ENCODE peak calls at places on chromosomes 11 and 22, in four cellular contexts. G is mesendoderm, Z is IMR-90, B is H1. E is an unnamed sample.

GRCh38 chr11:45156201-45156600 is 9.8 kb downstream of the PRDM11 start:
- DNase-seq in G (no peak), Z (no peak), B (no peak), E (no peak)

GRCh38 chr11:32374261-32374711 is 61.1 kb downstream of the WT1 start:
- DNase-seq in G (peak; percentile 88), Z (peak; percentile 15), B (peak; percentile 89), E (peak; percentile 83)

GRCh38 chr11:74316772-74317505 is 5.5 kb upstream of the P4HA3 start:
- DNase-seq in G (no peak), Z (peak; percentile 74), B (no peak), E (no peak)

GRCh38 chr11:118530180-118530682 is 761 bp upstream of the TMEM25 start:
- DNase-seq in G (no peak), Z (peak; percentile 5), B (peak; percentile 66), E (no peak)

GRCh38 chr22:29480512-29481264 is 670 bp downstream of the NEFH start:
- DNase-seq in G (peak; percentile 86), Z (peak; percentile 56), B (peak; percentile 81), E (peak; percentile 77)

GRCh38 chr11:44563716-44564115 is 1.7 kb upstream of the CD82 start:
- DNase-seq in G (no peak), Z (peak; percentile 81), B (no peak), E (no peak)

GRCh38 chr11:112780351-112781043 is 180.7 kb upstream of the NCAM1 start:
- DNase-seq in G (no peak), Z (peak; percentile 5), B (no peak), E (no peak)

GRCh38 chr22:18152519-18152918 is 2.5 kb downstream of the USP18 start:
- DNase-seq in G (no peak), Z (no peak), B (no peak), E (no peak)

GRCh38 chr11:26187639-26188038 is 144.3 kb upstream of the ANO3 start:
- DNase-seq in G (peak; percentile 26), Z (peak; percentile 82), B (no peak), E (no peak)

GRCh38 chr22:24696551-24697001 is 77.9 kb downstream of the PIWIL3 start:
- DNase-seq in G (no peak), Z (no peak), B (no peak), E (no peak)

GRCh38 chr11:38988908-38989307 is 2390.9 kb upstream of the RAG2 start:
- DNase-seq in G (no peak), Z (no peak), B (no peak), E (no peak)

GRCh38 chr22:25404923-25405853 is 159.3 kb upstream of the GRK3 start:
- DNase-seq in G (no peak), Z (peak; percentile 73), B (no peak), E (no peak)

GRCh38 chr22:23696326-23696851 is 5.6 kb downstream of the RGL4 start:
- DNase-seq in G (no peak), Z (peak; percentile 56), B (no peak), E (no peak)

GRCh38 chr22:50670513-50670912 is 2.1 kb upstream of the SHANK3 start:
- DNase-seq in G (no peak), Z (no peak), B (no peak), E (no peak)

GRCh38 chr11:96340555-96340885 is 2.5 kb downstream of the MAML2 start:
- DNase-seq in G (no peak), Z (peak; percentile 56), B (no peak), E (no peak)

GRCh38 chr11:32433249-32434115 is 1.9 kb downstream of the WT1 start:
- DNase-seq in G (no peak), Z (no peak), B (peak; percentile 50), E (no peak)

GRCh38 chr11:122784325-122785155 is 53.8 kb upstream of the CRTAM start:
- DNase-seq in G (peak; percentile 44), Z (peak; percentile 98), B (no peak), E (no peak)

GRCh38 chr11:113167599-113167998 is 146.8 kb upstream of the TTC12 start:
- DNase-seq in G (no peak), Z (no peak), B (no peak), E (no peak)

GRCh38 chr11:119315139-119316016 is 1.6 kb downstream of the MCAM start:
- DNase-seq in G (peak; percentile 92), Z (no peak), B (peak; percentile 74), E (peak; percentile 82)

GRCh38 chr11:22347857-22348496 is 9.8 kb downstream of the SLC17A6 start:
- DNase-seq in G (no peak), Z (no peak), B (no peak), E (no peak)

GRCh38 chr22:37589607-37590006 is 9.7 kb upstream of the LGALS2 start:
- DNase-seq in G (peak; percentile 62), Z (no peak), B (no peak), E (no peak)

GRCh38 chr11:3022982-3023381 is 30.9 kb upstream of the NAP1L4 start:
- DNase-seq in G (peak; percentile 64), Z (peak; percentile 49), B (no peak), E (no peak)

GRCh38 chr11:108223449-108224149 is 732 bp downstream of the ATM start:
- DNase-seq in G (peak; percentile 91), Z (peak; percentile 22), B (no peak), E (no peak)

GRCh38 chr11:16881074-16881709 is 133.0 kb downstream of the PLEKHA7 start:
- DNase-seq in G (peak; percentile 82), Z (peak; percentile 13), B (no peak), E (no peak)

GRCh38 chr11:45412033-45412432 is 125.9 kb upstream of the SYT13 start:
- DNase-seq in G (peak; percentile 96), Z (no peak), B (peak; percentile 56), E (peak; percentile 37)

GRCh38 chr22:38491707-38492348 is 14.3 kb downstream of the DDX17 start:
- DNase-seq in G (no peak), Z (peak; percentile 50), B (no peak), E (no peak)

GRCh38 chr11:4531666-4532065 is 13.3 kb upstream of the OR52M1 start:
- DNase-seq in G (no peak), Z (no peak), B (no peak), E (no peak)

GRCh38 chr11:105538531-105538930 is 71.3 kb upstream of the GRIA4 start:
- DNase-seq in G (no peak), Z (no peak), B (no peak), E (no peak)

GRCh38 chr11:66718320-66718971 is 10.6 kb downstream of the SPTBN2 start:
- DNase-seq in G (no peak), Z (no peak), B (peak; percentile 62), E (peak; percentile 56)

GRCh38 chr11:15947681-15948648 is 408.4 kb downstream of the SOX6 start:
- DNase-seq in G (no peak), Z (no peak), B (peak; percentile 28), E (no peak)

GRCh38 chr11:315051-315481 is 1.2 kb downstream of the IFITM1 start:
- DNase-seq in G (no peak), Z (no peak), B (no peak), E (no peak)

GRCh38 chr22:37632174-37633081 is 7.0 kb upstream of the SH3BP1 start:
- DNase-seq in G (no peak), Z (no peak), B (no peak), E (no peak)

GRCh38 chr11:114255289-114255688 is 40.9 kb upstream of the NNMT start:
- DNase-seq in G (no peak), Z (no peak), B (no peak), E (no peak)
- H4K5ac ChIP-seq in G (no peak overlapping the region), Z (no peak overlapping the region), B (no peak overlapping the region), E (no peak overlapping the region)

GRCh38 chr22:45946805-45947600 is 30.0 kb downstream of the WNT7B start:
- DNase-seq in G (no peak), Z (no peak), B (no peak), E (no peak)
- H2AK5ac ChIP-seq in G (no peak overlapping the region), Z (no peak overlapping the region), B (no peak overlapping the region), E (no peak overlapping the region)

DNA sequence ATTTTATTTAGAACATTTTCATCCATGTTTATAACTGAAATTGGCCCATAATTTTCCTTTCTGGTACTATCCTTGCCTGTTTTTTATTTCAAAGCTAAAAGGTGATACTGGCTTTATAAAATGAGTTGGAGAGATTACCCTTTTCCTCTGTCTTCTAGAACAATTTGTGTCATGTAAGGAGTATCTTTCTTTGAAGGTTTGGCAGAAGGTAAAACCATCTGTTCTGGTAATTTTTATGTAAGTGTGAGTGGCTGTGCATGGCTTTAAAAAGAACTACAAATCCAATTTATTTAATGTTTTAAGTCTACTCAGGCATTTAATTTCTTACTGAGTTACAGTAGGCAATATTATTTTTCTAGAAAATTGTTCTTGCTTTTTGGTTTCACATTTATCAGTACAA is 7.7 kb upstream of the MRGPRD start:
- DNase-seq in G (no peak), Z (no peak), B (no peak), E (no peak)
- H4K5ac ChIP-seq in G (no peak overlapping the region), Z (no peak overlapping the region), B (no peak overlapping the region), E (no peak overlapping the region)

GRCh38 chr22:34917239-34917638 is 148.7 kb upstream of the ISX start:
- DNase-seq in G (no peak), Z (no peak), B (no peak), E (no peak)
- H2AK5ac ChIP-seq in G (no peak overlapping the region), Z (no peak overlapping the region), B (no peak overlapping the region), E (no peak overlapping the region)

DNA sequence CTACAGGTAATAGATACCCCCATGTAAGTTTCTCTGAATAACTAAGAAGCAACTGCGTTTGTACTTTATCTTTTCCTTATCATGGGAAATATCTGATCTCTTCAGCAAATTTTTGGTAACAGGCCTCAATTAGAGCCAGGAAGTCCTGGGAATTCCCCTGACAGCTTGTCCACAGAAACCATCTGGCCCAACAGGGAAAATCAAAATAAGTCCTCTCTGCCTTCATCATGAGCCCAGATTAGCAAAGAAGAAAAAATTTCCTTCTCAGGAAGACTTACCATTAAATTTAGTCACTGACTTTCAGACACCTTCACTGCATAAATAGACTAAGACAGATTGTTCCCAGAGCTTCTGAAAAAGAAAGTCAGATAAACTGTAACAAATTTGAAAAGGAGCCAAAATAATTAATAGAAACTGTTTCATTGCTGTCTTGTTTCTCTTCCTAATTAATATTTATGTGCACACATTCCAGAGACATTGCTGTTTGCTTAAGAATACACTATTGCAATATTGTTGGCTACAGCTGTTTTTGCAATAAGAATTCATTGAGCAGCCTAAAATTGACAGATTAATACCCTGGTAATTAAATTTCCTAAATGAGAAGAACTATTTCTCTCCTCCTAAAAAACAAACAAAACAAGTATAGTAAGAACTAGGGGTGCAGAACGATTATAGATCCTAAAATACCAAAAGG is 278.1 kb upstream of the FAT3 start:
- DNase-seq in G (peak; percentile 12), Z (no peak), B (no peak), E (no peak)
- H4K5ac ChIP-seq in G (no peak overlapping the region), Z (no peak overlapping the region), B (no peak overlapping the region), E (no peak overlapping the region)

GRCh38 chr11:47259178-47259977 is 1.6 kb downstream of the NR1H3 start:
- DNase-seq in G (peak; percentile 92), Z (peak; percentile 30), B (peak; percentile 85), E (peak; percentile 82)
- H2AK5ac ChIP-seq in G (no peak overlapping the region), Z (peak overlapping the region; percentile 60), B (no peak overlapping the region), E (no peak overlapping the region)

E was measured in H9.